ENCODE peak calls at places on chromosomes 12 and 14, in four cellular contexts. K is transverse colon, O is Caco-2, E is pancreas. D is an unnamed sample.

GRCh38 chr12:67517181-67517887 is 131.2 kb upstream of the DYRK2 start:
- DNase-seq in O (no peak), E (peak), K (peak), D (no peak)

GRCh38 chr12:26868505-26869494 is 35.8 kb upstream of the ITPR2 start:
- DNase-seq in O (no peak), E (no peak), K (no peak), D (no peak)

GRCh38 chr14:103361868-103362267 is 23.3 kb upstream of the MARK3 start:
- DNase-seq in E (no peak), O (no peak), K (no peak), D (peak)

GRCh38 chr12:66044731-66045130 is 85.8 kb downstream of the LLPH start:
- DNase-seq in E (no peak), K (no peak), O (no peak), D (peak)

GRCh38 chr12:42162940-42163339 is 18.3 kb upstream of the GXYLT1 start:
- DNase-seq in O (no peak), E (no peak), K (no peak), D (no peak)

GRCh38 chr14:55254581-55254980 is 16.6 kb upstream of the FBXO34 start:
- DNase-seq in O (no peak), E (no peak), K (no peak), D (no peak)

GRCh38 chr12:52714887-52715281 is 11.6 kb upstream of the KRT77 start:
- DNase-seq in K (no peak), E (no peak), O (no peak), D (no peak)

GRCh38 chr12:112381421-112381897 is 772 bp downstream of the HECTD4 start:
- DNase-seq in K (peak), O (no peak), E (no peak), D (peak)

GRCh38 chr12:4245446-4245845 is 28.1 kb upstream of the CCND2 start:
- DNase-seq in K (no peak), O (no peak), E (no peak), D (no peak)

GRCh38 chr14:88535149-88535548 is 19.7 kb downstream of the PTPN21 start:
- DNase-seq in E (no peak), K (peak), O (peak), D (no peak)

GRCh38 chr12:53596920-53597363 is 29.2 kb downstream of the ATF7 start:
- DNase-seq in E (no peak), O (no peak), K (no peak), D (peak)

GRCh38 chr12:112977139-112977538 is 1.2 kb upstream of the OAS2 start:
- DNase-seq in O (no peak), E (no peak), K (no peak), D (no peak)

GRCh38 chr14:58191763-58192596 is 8.0 kb upstream of the ACTR10 start:
- DNase-seq in E (no peak), K (no peak), O (no peak), D (no peak)

GRCh38 chr14:94213021-94213420 is 38.9 kb downstream of the PPP4R4 start:
- DNase-seq in O (no peak), K (no peak), E (no peak), D (peak)

GRCh38 chr12:92570056-92570753 is 132.6 kb upstream of the PLEKHG7 start:
- DNase-seq in O (peak), E (no peak), K (peak), D (peak)

GRCh38 chr12:1833596-1834028 is 13.2 kb downstream of the LRTM2 start:
- DNase-seq in E (no peak), O (no peak), K (no peak), D (no peak)

GRCh38 chr12:79424109-79424721 is 266.5 kb downstream of the PAWR start:
- DNase-seq in E (no peak), O (peak), K (no peak), D (peak)

GRCh38 chr14:37027188-37027824 is 145.1 kb downstream of the SLC25A21 start:
- DNase-seq in O (no peak), K (no peak), E (no peak), D (peak)

GRCh38 chr12:57166971-57167371 is 19.6 kb upstream of the LRP1-AS start:
- DNase-seq in E (no peak), K (no peak), O (no peak), D (no peak)

GRCh38 chr12:56931474-56931978 is 2.7 kb downstream of the SDR9C7 start:
- DNase-seq in K (no peak), O (peak), E (no peak), D (peak)

GRCh38 chr12:50659690-50660424 is 104.0 kb upstream of the ATF1 start:
- DNase-seq in E (no peak), K (peak), O (no peak), D (no peak)

GRCh38 chr12:65824314-65824563 is at the start of gene HMGA2:
- DNase-seq in O (no peak), K (no peak), E (peak), D (no peak)

GRCh38 chr14:32576088-32576795 is 247.1 kb downstream of the AKAP6 start:
- DNase-seq in K (peak), E (peak), O (peak), D (peak)

GRCh38 chr14:103281496-103282231 is 52.4 kb upstream of the EIF5 start:
- DNase-seq in E (no peak), K (peak), O (peak), D (peak)

GRCh38 chr12:84508325-84508861 is 404.2 kb downstream of the SLC6A15 start:
- DNase-seq in E (no peak), K (no peak), O (peak), D (peak)

GRCh38 chr14:21073921-21074320 is 3.8 kb downstream of the ARHGEF40 start:
- DNase-seq in K (no peak), E (no peak), O (no peak), D (no peak)

GRCh38 chr12:72491399-72491798 is 219.2 kb downstream of the TRHDE start:
- DNase-seq in K (no peak), O (no peak), E (no peak), D (peak)

GRCh38 chr12:50598321-50598862 is 93.6 kb downstream of the DIP2B start:
- DNase-seq in O (no peak), K (no peak), E (no peak), D (peak)

GRCh38 chr12:119068129-119068856 is 87.0 kb downstream of the SRRM4 start:
- DNase-seq in K (no peak), O (no peak), E (no peak), D (no peak)

GRCh38 chr12:30993766-30994165 is 67.2 kb downstream of the TSPAN11 start:
- DNase-seq in E (no peak), O (no peak), K (no peak), D (no peak)

DNA sequence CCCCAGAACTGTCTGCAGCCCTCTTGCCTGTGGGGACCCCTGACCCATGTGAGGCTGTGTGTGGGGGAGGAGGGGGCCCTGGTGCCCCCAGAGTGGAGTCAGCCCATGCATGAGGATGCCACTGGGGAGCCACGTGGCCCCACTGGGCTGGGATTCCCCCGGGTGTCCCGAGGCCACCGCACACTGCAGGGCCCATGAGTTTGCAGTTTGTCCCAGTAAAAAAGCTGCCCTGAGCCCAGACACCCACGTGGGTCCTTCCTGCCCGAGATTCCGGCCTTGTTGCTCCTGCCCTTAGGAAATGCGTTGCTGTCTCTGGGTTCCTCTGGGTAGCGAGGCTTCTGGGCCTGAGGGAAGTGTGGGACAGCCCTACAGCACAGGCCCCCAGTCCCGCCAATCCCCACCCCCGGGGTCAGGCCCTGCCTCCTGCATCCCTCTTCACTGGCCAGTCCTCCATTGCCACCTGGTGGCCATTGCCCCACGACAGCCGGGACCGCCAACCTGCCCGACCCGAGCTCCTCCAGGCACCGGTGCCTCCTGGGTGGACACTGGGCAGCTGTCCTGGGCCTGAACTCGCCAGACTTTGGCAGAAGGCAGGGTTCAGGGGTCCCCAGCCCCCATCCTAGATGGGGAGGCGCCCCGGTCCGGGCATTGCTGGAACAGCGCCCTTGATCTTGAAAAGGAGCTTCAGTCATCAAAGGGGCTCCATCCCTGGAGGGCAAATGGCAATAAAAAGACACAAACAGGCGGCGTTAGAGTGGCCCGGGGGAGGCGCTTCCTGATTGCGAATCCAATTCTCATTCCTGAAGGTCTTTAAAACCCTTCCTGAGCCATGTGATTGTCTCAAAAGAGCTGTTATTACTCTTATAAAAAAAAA is 15.6 kb upstream of the C14orf180 start:
- DNase-seq in E (peak), O (peak), K (peak), D (peak)
- TF ChIP-seq CTCF in E (peak), O (peak), K (peak), D (peak)

DNA sequence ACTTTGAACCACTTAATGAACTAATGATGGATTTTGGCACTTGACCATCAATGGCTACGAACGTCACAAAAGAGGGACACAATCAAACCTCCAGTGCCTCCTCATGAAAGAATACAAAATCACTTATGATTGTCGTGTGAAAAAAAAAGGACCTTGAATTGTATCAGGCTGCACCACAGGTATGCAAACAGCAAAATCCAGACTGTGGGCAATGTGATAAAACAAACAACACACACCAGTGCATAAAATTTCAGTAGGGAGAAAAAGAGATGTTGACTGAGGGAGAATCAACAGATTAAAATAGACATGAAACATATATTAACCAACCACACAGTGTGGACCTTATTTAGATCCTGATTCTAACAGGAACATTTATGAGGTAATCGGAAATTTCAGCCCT is 2.6 kb downstream of the TSPAN8 start:
- DNase-seq in O (no peak), K (no peak), E (no peak), D (no peak)
- H3K4me3 ChIP-seq in O (no peak), K (peak), E (no peak), D (no peak)

GRCh38 chr12:6950401-6950801 is 755 bp upstream of the PTPN6 start:
- DNase-seq in E (peak), K (no peak), O (peak), D (no peak)
- TF ChIP-seq CTCF in E (no peak), K (no peak), O (peak), D (peak)

GRCh38 chr14:22797017-22797917 is 18.0 kb downstream of the SLC7A7 start:
- DNase-seq in E (no peak), K (no peak), O (no peak), D (no peak)
- H3K4me3 ChIP-seq in E (no peak), K (no peak), O (no peak), D (no peak)

GRCh38 chr14:65604946-65605345 is 192.4 kb downstream of the FUT8 start:
- DNase-seq in E (no peak), O (no peak), K (no peak), D (no peak)
- TF ChIP-seq CTCF in E (no peak), O (peak), K (peak), D (peak)

DNA sequence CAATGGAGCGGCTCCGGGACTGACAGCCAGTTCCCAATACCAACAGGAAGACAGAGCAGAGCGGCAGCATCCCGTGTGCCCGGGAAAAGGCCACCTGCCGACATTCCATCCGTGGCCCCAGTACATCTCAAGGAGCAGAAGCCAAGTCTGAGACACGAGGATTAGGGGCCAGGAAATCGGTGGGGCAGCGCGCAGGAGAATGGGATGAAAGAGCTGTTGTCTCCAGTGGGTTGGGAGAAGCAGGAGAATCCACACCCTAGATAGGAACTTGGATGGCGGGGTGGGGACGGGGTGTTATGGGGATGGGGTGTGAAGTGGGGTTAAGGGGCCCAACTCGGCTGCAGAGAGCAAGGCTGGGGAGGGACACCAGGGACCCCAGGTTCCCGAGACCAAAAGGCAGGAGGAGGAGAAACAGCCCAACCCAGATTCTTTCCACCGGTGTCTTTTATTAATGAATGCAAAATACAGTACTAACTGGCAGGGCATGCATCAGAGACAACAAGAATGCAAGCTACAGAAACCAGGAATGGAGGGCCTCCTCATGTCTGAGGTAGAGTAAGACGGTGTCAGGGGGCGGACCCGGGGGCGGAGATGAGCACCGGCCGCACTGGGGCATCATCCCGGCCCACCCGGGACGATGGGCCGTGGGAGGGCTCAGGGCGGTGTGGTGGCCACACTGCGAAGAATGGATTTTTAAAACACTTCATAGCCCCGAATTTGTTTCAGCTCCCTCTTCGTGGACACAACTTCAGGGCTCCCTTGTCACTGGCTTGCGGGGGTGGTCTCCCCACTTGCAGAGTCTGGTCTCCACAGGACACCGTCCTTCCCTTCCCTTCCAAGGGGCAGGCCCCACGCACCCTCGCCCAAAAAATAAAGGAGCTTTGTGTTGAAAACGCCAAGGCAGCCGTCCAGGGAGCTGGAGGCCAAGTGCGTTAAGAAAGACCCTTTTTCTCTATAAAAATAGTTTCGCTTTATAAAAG is 50.2 kb downstream of the BEGAIN start:
- DNase-seq in K (peak), O (no peak), E (peak), D (no peak)
- H3K4me3 ChIP-seq in K (no peak), O (no peak), E (no peak), D (no peak)

DNA sequence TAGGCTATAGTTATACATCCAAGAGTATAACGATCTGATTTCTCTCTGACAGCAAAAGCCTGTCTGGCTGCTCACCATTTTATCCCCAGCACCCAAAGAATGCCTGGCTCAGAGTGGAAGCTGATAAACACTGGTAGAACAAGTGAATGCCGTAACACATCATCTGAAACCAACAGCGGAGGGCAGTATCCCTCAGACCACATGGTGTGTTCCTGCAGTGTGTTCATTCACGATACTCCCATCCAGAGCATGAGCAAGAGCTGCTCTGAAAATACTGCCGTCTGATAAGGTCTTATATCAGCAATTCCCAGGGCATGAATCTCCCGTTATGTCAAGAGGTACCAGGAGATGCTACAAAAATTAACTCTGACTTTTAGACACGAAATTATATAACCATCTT is 95.9 kb downstream of the TTC7B start:
- DNase-seq in O (no peak), E (no peak), K (no peak), D (no peak)
- TF ChIP-seq CTCF in O (no peak), E (no peak), K (no peak), D (no peak)

GRCh38 chr12:124388038-124388676 is 93.3 kb downstream of the RFLNA start:
- DNase-seq in E (no peak), K (no peak), O (no peak), D (no peak)
- H3K4me3 ChIP-seq in E (peak), K (no peak), O (no peak), D (peak)

D was measured in fibroblast of villous mesenchyme.